ENCODE peak calls at places on chromosome 22, in five cellular contexts. O is ovary, D is heart left ventricle, U is mucosa of descending colon, M is SK-N-SH. V is an unnamed sample. For H3K4me1, the result is how much of the 10 kb centered on the place peaks cover.

GRCh38 chr22:23219787-23220484 is 39.6 kb downstream of the BCR start:
- DNase-seq in O (no peak), D (no peak), U (peak), M (no peak), V (peak)

GRCh38 chr22:50218996-50219727 is 18.4 kb downstream of the SELENOO start:
- DNase-seq in O (peak), D (peak), U (peak), M (peak), V (peak)

GRCh38 chr22:32333141-32333768 is 24.4 kb upstream of the RFPL3 start:
- DNase-seq in O (peak), D (no peak), U (no peak), M (no peak), V (no peak)

GRCh38 chr22:32827061-32827602 is 25.6 kb downstream of the TIMP3 start:
- DNase-seq in O (no peak), D (no peak), U (no peak), M (no peak), V (no peak)

GRCh38 chr22:50182176-50183081 is 3.3 kb upstream of the TRABD start:
- DNase-seq in O (peak), D (peak), U (peak), M (no peak), V (no peak)

GRCh38 chr22:30238661-30239420 is 7.7 kb downstream of the LIF start:
- DNase-seq in O (peak), D (no peak), U (peak), M (no peak), V (no peak)

GRCh38 chr22:49235463-49236300 is 592.0 kb downstream of the BRD1 start:
- DNase-seq in O (no peak), D (no peak), U (no peak), M (no peak), V (no peak)

GRCh38 chr22:50236731-50237409 is 8.0 kb downstream of the TUBGCP6 start:
- DNase-seq in O (no peak), D (no peak), U (no peak), M (no peak), V (no peak)

GRCh38 chr22:46687460-46687859 is 50.6 kb downstream of the CERK start:
- DNase-seq in O (no peak), D (no peak), U (peak), M (no peak), V (no peak)

GRCh38 chr22:49390954-49391353 is 436.7 kb downstream of the BRD1 start:
- DNase-seq in O (no peak), D (no peak), U (no peak), M (no peak), V (no peak)

GRCh38 chr22:22111267-22111751 is 128.7 kb upstream of the TOP3B start:
- DNase-seq in O (no peak), D (no peak), U (no peak), M (no peak), V (peak)

GRCh38 chr22:37109242-37109917 is at the start of gene TMPRSS6:
- DNase-seq in O (no peak), D (no peak), U (no peak), M (no peak), V (no peak)

GRCh38 chr22:45552580-45553332 is 50.1 kb downstream of the FBLN1 start:
- DNase-seq in O (peak), D (peak), U (peak), M (peak), V (no peak)

GRCh38 chr22:33518405-33518804 is 401.9 kb downstream of the LARGE1 start:
- DNase-seq in O (no peak), D (no peak), U (no peak), M (no peak), V (no peak)

GRCh38 chr22:49297871-49298721 is 529.6 kb downstream of the BRD1 start:
- DNase-seq in O (no peak), D (no peak), U (no peak), M (peak), V (no peak)

GRCh38 chr22:50305658-50306566 is 1.5 kb downstream of the PLXNB2 start:
- DNase-seq in O (peak), D (peak), U (peak), M (peak), V (peak)

GRCh38 chr22:38176170-38176741 is 5.4 kb downstream of the PLA2G6 start:
- DNase-seq in O (peak), D (peak), U (peak), M (no peak), V (no peak)

GRCh38 chr22:24410110-24410856 is 17.1 kb upstream of the ADORA2A start:
- DNase-seq in O (no peak), D (no peak), U (no peak), M (peak), V (no peak)

GRCh38 chr22:17035246-17035645 is 27.2 kb upstream of the GAB4 start:
- DNase-seq in O (no peak), D (no peak), U (no peak), M (no peak), V (peak)

GRCh38 chr22:35620624-35621245 is 3.6 kb upstream of the MB start:
- DNase-seq in O (no peak), D (peak), U (no peak), M (peak), V (no peak)

GRCh38 chr22:35617137-35617755 is at the start of gene MB:
- DNase-seq in O (no peak), D (peak), U (no peak), M (no peak), V (no peak)

GRCh38 chr22:35618427-35619223 is 1.5 kb upstream of the MB start:
- DNase-seq in O (no peak), D (no peak), U (no peak), M (no peak), V (no peak)

GRCh38 chr22:35621446-35621845 is 4.3 kb upstream of the MB start:
- DNase-seq in O (no peak), D (no peak), U (no peak), M (no peak), V (no peak)

DNA sequence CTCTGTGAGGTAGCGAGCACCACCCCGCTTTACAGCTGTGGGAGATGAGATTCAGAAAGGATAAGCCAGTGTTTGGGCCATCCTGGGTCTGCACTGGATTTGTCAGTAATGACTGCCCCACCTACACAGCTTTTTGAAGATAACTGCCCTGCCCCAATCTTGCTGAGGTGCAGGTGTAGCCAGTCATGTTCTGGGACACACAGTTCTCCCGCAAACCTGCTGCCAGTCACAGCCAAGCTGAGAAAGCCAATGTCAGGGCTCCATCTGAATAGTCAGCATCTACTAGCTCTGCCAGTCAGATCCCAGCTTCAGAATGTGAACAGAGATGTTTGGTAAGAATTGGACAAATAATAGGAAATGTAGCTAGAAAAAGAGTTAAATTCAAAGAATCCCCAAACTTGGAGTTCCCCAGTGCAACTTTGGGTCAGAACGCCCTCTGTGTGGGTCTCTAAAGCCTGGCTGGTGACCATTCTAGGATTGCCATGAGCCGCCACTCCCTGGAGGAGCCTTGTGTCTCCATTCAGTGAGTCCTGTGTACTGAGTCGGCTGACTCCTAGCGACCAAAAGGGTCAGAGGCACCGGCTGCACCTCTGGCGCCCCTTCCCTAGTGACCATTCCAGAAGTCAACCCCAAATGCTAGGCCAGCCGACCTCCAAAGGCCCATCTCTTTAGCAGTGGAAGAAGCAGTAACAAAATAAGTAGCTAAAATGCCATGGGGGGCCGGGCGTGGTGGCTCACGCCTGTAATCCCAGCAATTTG is 2.4 kb upstream of the MB start:
- DNase-seq in O (no peak), D (no peak), U (no peak), M (no peak), V (no peak)
- H3K4me1 ChIP-seq in O (under half), D (under half), U (under half), M (under half), V (under half)

GRCh38 chr22:41048791-41049717 is 43.3 kb upstream of the EP300 start:
- DNase-seq in O (peak), D (peak), U (peak), M (peak), V (no peak)

GRCh38 chr22:41052661-41053490 is 39.5 kb upstream of the EP300 start:
- DNase-seq in O (no peak), D (no peak), U (no peak), M (no peak), V (no peak)

GRCh38 chr22:41047741-41048140 is 44.7 kb upstream of the EP300 start:
- DNase-seq in O (no peak), D (no peak), U (no peak), M (no peak), V (no peak)

DNA sequence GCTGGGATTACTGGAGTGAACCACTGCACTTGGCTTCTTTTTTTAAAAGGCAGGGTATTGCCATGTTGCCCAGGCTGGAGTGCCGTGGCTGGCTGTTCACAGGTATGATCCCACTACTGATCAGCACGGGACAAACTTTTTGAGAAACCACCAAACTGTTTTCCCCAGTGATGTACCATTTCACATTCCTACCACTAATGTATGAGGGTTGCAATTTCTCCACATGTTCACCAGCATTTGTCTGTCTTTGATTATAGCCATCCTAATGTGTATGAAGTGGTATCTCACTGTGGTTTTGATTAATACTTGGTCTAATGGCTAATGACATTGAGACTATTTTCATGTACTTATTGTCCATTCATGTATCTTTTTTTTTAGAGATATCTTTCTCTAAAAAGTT is 41.5 kb upstream of the EP300 start:
- DNase-seq in O (no peak), D (no peak), U (no peak), M (no peak), V (no peak)
- TF ChIP-seq CTCF in O (no peak), D (no peak), U (no peak), M (peak), V (no peak)

GRCh38 chr22:20437253-20438065 is at the start of gene SCARF2:
- DNase-seq in O (peak), D (peak), U (peak), M (peak), V (peak)

GRCh38 chr22:20438066-20438677 is 547 bp upstream of the SCARF2 start:
- DNase-seq in O (no peak), D (peak), U (peak), M (no peak), V (peak)

GRCh38 chr22:20434773-20435172 is 2.9 kb downstream of the SCARF2 start:
- DNase-seq in O (no peak), D (no peak), U (no peak), M (no peak), V (peak)

GRCh38 chr22:20435436-20436308 is 2.0 kb downstream of the SCARF2 start:
- DNase-seq in O (no peak), D (no peak), U (peak), M (peak), V (peak)

DNA sequence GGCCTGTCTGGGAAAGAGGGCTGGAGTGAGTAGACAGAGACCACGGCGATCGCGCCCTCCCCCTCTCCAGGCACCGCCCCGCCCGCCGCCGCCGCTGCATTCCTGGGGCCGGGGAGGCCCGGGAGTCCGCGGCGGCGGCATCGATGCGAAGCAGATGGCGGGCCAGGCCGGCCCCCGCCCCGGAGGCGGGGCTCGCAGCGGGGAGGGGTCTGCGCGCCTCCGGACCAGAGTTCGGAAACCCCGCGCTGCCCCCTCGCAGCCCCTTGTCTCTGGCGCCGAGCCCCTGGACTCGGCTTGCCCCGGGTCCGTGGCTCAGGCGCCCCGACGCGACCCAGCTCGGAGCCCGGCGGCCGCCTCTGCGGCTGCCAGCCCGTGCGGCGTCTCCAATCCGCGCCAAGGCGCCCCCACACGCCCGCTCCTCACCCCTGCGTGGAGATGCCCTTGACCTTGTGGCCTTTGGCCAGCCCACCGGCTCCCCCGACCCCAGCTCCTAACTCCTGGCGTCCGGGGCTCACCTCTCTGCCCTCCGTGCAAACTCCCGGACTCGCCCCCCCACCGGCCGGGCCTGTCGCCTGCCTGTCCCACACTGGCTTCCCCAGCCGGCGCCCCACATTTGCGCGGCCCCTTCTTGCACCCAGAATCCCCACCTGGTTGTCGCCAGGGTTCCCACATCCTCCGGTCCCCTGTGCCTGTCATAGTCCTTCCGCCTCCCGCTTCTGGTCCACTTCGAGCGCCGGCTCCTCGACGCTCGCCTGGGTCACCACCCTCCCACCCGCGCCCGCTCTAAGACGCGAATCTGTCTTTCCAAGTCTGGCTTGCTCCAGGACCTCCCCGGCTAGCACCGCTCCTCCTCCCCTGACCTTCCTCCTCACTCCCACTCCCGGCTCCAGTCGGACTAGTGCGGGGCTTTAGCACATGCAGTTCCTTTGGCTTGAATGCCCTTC is 1.0 kb downstream of the SCARF2 start:
- DNase-seq in O (peak), D (no peak), U (peak), M (peak), V (peak)
- H3K4me3 ChIP-seq in O (peak), D (peak), U (no peak), M (peak), V (peak)

GRCh38 chr22:27381552-27381951 is 420.0 kb downstream of the MN1 start:
- DNase-seq in O (no peak), D (no peak), U (no peak), M (no peak), V (no peak)

GRCh38 chr22:27380826-27381225 is 420.7 kb downstream of the MN1 start:
- DNase-seq in O (no peak), D (no peak), U (no peak), M (peak), V (no peak)

GRCh38 chr22:27383896-27384295 is 417.7 kb downstream of the MN1 start:
- DNase-seq in O (no peak), D (no peak), U (no peak), M (no peak), V (no peak)

GRCh38 chr22:27381960-27382742 is 419.4 kb downstream of the MN1 start:
- DNase-seq in O (no peak), D (no peak), U (no peak), M (no peak), V (no peak)

GRCh38 chr22:27382947-27383346 is 418.6 kb downstream of the MN1 start:
- DNase-seq in O (no peak), D (no peak), U (no peak), M (no peak), V (no peak)
- H3K4me1 ChIP-seq in O (under half), D (under half), U (under half), M (under half), V (under half)